ENCODE peak calls at places on chromosomes 13 and 19, in seven cellular contexts. One of them, this sample, is unnamed.

GRCh38 chr19:9309974-9310446 is 372 bp upstream of the ZNF699 start:
- DNase-seq in H9: peak; percentile 95
- DNase-seq in H1: peak; percentile 97
- DNase-seq in neuronal stem cell: no peak
- DNase-seq in mesenchymal stem cell: peak; percentile 92
- DNase-seq in IMR-90: peak; percentile 84
- DNase-seq in trophoblast cell: peak; percentile 87
- DNase-seq in this sample: peak; percentile 97

GRCh38 chr19:37551123-37551993 is 43.2 kb downstream of the ZNF571 start:
- DNase-seq in mesenchymal stem cell: no peak
- DNase-seq in IMR-90: peak; percentile 44
- DNase-seq in trophoblast cell: peak; percentile 90
- DNase-seq in neuronal stem cell: no peak
- DNase-seq in H9: no peak
- DNase-seq in H1: no peak
- DNase-seq in this sample: peak; percentile 62

GRCh38 chr13:93628136-93628535 is 401.5 kb downstream of the GPC6 start:
- DNase-seq in trophoblast cell: no peak
- DNase-seq in mesenchymal stem cell: no peak
- DNase-seq in H9: peak; percentile 38
- DNase-seq in neuronal stem cell: no peak
- DNase-seq in H1: no peak
- DNase-seq in IMR-90: no peak
- DNase-seq in this sample: peak; percentile 41

GRCh38 chr19:3398114-3398899 is 31.9 kb downstream of the NFIC start:
- DNase-seq in IMR-90: peak; percentile 41
- DNase-seq in mesenchymal stem cell: peak; percentile 55
- DNase-seq in H1: no peak
- DNase-seq in trophoblast cell: no peak
- DNase-seq in neuronal stem cell: no peak
- DNase-seq in H9: peak; percentile 51
- DNase-seq in this sample: peak; percentile 39

GRCh38 chr13:99935772-99936171 is 35.8 kb downstream of the ZIC5 start:
- DNase-seq in IMR-90: no peak
- DNase-seq in H1: peak; percentile 60
- DNase-seq in neuronal stem cell: no peak
- DNase-seq in H9: no peak
- DNase-seq in mesenchymal stem cell: no peak
- DNase-seq in trophoblast cell: no peak
- DNase-seq in this sample: peak; percentile 19

GRCh38 chr13:48804836-48805601 is 151.3 kb downstream of the CYSLTR2 start:
- DNase-seq in trophoblast cell: no peak
- DNase-seq in neuronal stem cell: no peak
- DNase-seq in mesenchymal stem cell: peak; percentile 39
- DNase-seq in H1: no peak
- DNase-seq in IMR-90: no peak
- DNase-seq in H9: no peak
- DNase-seq in this sample: no peak

GRCh38 chr13:82867284-82867683 is 1015.0 kb downstream of the SLITRK1 start:
- DNase-seq in mesenchymal stem cell: no peak
- DNase-seq in H9: no peak
- DNase-seq in trophoblast cell: no peak
- DNase-seq in neuronal stem cell: no peak
- DNase-seq in IMR-90: no peak
- DNase-seq in H1: no peak
- DNase-seq in this sample: no peak

GRCh38 chr13:100875392-100876043 is 200.9 kb upstream of the TMTC4 start:
- DNase-seq in H9: no peak
- DNase-seq in trophoblast cell: peak; percentile 23
- DNase-seq in IMR-90: peak; percentile 96
- DNase-seq in neuronal stem cell: no peak
- DNase-seq in mesenchymal stem cell: peak; percentile 92
- DNase-seq in H1: no peak
- DNase-seq in this sample: no peak

GRCh38 chr19:10517361-10517759 is at the start of gene S1PR5:
- DNase-seq in neuronal stem cell: no peak
- DNase-seq in H1: no peak
- DNase-seq in trophoblast cell: no peak
- DNase-seq in IMR-90: no peak
- DNase-seq in mesenchymal stem cell: peak; percentile 62
- DNase-seq in H9: peak; percentile 75
- DNase-seq in this sample: peak; percentile 58

GRCh38 chr19:48190288-48191284 is 20.1 kb downstream of the ZSWIM9 start:
- DNase-seq in H9: peak; percentile 98
- DNase-seq in mesenchymal stem cell: peak; percentile 64
- DNase-seq in neuronal stem cell: no peak
- DNase-seq in IMR-90: peak; percentile 82
- DNase-seq in H1: peak; percentile 91
- DNase-seq in trophoblast cell: peak; percentile 27
- DNase-seq in this sample: peak; percentile 99

GRCh38 chr19:13983213-13983889 is 22.8 kb downstream of the RFX1 start:
- DNase-seq in H1: no peak
- DNase-seq in trophoblast cell: no peak
- DNase-seq in H9: no peak
- DNase-seq in mesenchymal stem cell: no peak
- DNase-seq in neuronal stem cell: no peak
- DNase-seq in IMR-90: no peak
- DNase-seq in this sample: no peak

GRCh38 chr13:102724923-102725322 is 30.1 kb upstream of the METTL21C start:
- DNase-seq in trophoblast cell: peak; percentile 61
- DNase-seq in mesenchymal stem cell: no peak
- DNase-seq in H1: no peak
- DNase-seq in IMR-90: peak; percentile 24
- DNase-seq in H9: no peak
- DNase-seq in neuronal stem cell: no peak
- DNase-seq in this sample: peak; percentile 7

GRCh38 chr13:108859202-108860012 is 230.0 kb downstream of the MYO16 start:
- DNase-seq in IMR-90: peak; percentile 92
- DNase-seq in mesenchymal stem cell: peak; percentile 89
- DNase-seq in H9: no peak
- DNase-seq in trophoblast cell: peak; percentile 52
- DNase-seq in neuronal stem cell: no peak
- DNase-seq in H1: no peak
- DNase-seq in this sample: peak; percentile 59

GRCh38 chr13:114325729-114326128 is 11.4 kb downstream of the CHAMP1 start:
- DNase-seq in mesenchymal stem cell: no peak
- DNase-seq in neuronal stem cell: no peak
- DNase-seq in IMR-90: no peak
- DNase-seq in H1: no peak
- DNase-seq in trophoblast cell: no peak
- DNase-seq in H9: no peak
- DNase-seq in this sample: no peak

GRCh38 chr13:71864981-71865857 is 1.8 kb downstream of the DACH1 start:
- DNase-seq in trophoblast cell: no peak
- DNase-seq in neuronal stem cell: no peak
- DNase-seq in mesenchymal stem cell: peak; percentile 34
- DNase-seq in H9: peak; percentile 41
- DNase-seq in H1: peak; percentile 69
- DNase-seq in IMR-90: no peak
- DNase-seq in this sample: peak; percentile 12

GRCh38 chr19:11499890-11500420 is 5.7 kb downstream of the ZNF653 start:
- DNase-seq in IMR-90: no peak
- DNase-seq in H1: no peak
- DNase-seq in H9: no peak
- DNase-seq in mesenchymal stem cell: no peak
- DNase-seq in trophoblast cell: no peak
- DNase-seq in neuronal stem cell: no peak
- DNase-seq in this sample: no peak

GRCh38 chr13:27504541-27504940 is 54.2 kb upstream of the MTIF3 start:
- DNase-seq in H1: no peak
- DNase-seq in neuronal stem cell: no peak
- DNase-seq in H9: no peak
- DNase-seq in mesenchymal stem cell: no peak
- DNase-seq in IMR-90: no peak
- DNase-seq in trophoblast cell: no peak
- DNase-seq in this sample: no peak

GRCh38 chr13:30145709-30146367 is 161.5 kb downstream of the KATNAL1 start:
- DNase-seq in neuronal stem cell: no peak
- DNase-seq in IMR-90: no peak
- DNase-seq in H9: no peak
- DNase-seq in trophoblast cell: no peak
- DNase-seq in mesenchymal stem cell: no peak
- DNase-seq in H1: no peak
- DNase-seq in this sample: no peak

GRCh38 chr13:53821632-53822031 is 793.0 kb downstream of the OLFM4 start:
- DNase-seq in trophoblast cell: no peak
- DNase-seq in mesenchymal stem cell: no peak
- DNase-seq in neuronal stem cell: no peak
- DNase-seq in H9: no peak
- DNase-seq in IMR-90: no peak
- DNase-seq in H1: no peak
- DNase-seq in this sample: no peak

GRCh38 chr19:14550201-14550754 is 20.9 kb downstream of the TECR start:
- DNase-seq in H9: no peak
- DNase-seq in neuronal stem cell: no peak
- DNase-seq in mesenchymal stem cell: no peak
- DNase-seq in trophoblast cell: peak; percentile 73
- DNase-seq in H1: no peak
- DNase-seq in IMR-90: no peak
- DNase-seq in this sample: no peak

GRCh38 chr13:32825481-32825880 is 190.7 kb upstream of the KL start:
- DNase-seq in neuronal stem cell: no peak
- DNase-seq in H9: no peak
- DNase-seq in IMR-90: no peak
- DNase-seq in trophoblast cell: no peak
- DNase-seq in mesenchymal stem cell: no peak
- DNase-seq in H1: no peak
- DNase-seq in this sample: no peak

GRCh38 chr19:6273701-6274601 is 5.8 kb downstream of the MLLT1 start:
- DNase-seq in trophoblast cell: no peak
- DNase-seq in mesenchymal stem cell: peak; percentile 97
- DNase-seq in H1: no peak
- DNase-seq in H9: no peak
- DNase-seq in IMR-90: peak; percentile 88
- DNase-seq in neuronal stem cell: no peak
- DNase-seq in this sample: no peak

GRCh38 chr19:6402834-6403608 is 10.1 kb upstream of the GTF2F1 start:
- DNase-seq in neuronal stem cell: no peak
- DNase-seq in mesenchymal stem cell: no peak
- DNase-seq in H1: no peak
- DNase-seq in trophoblast cell: no peak
- DNase-seq in H9: no peak
- DNase-seq in IMR-90: peak; percentile 52
- DNase-seq in this sample: no peak

GRCh38 chr13:40505196-40505595 is 161.2 kb downstream of the FOXO1 start:
- DNase-seq in IMR-90: no peak
- DNase-seq in H1: no peak
- DNase-seq in neuronal stem cell: no peak
- DNase-seq in H9: no peak
- DNase-seq in trophoblast cell: no peak
- DNase-seq in mesenchymal stem cell: no peak
- DNase-seq in this sample: no peak

GRCh38 chr19:38394488-38394887 is 6.0 kb downstream of the SPRED3 start:
- DNase-seq in neuronal stem cell: no peak
- DNase-seq in H9: peak; percentile 98
- DNase-seq in trophoblast cell: no peak
- DNase-seq in IMR-90: no peak
- DNase-seq in mesenchymal stem cell: no peak
- DNase-seq in H1: peak; percentile 95
- DNase-seq in this sample: peak; percentile 95

GRCh38 chr19:21143846-21144245 is 2.0 kb downstream of the ZNF431 start:
- DNase-seq in trophoblast cell: peak; percentile 80
- DNase-seq in mesenchymal stem cell: peak; percentile 3
- DNase-seq in neuronal stem cell: no peak
- DNase-seq in H1: no peak
- DNase-seq in H9: no peak
- DNase-seq in IMR-90: no peak
- DNase-seq in this sample: no peak

GRCh38 chr19:6210721-6211600 is 68.8 kb downstream of the MLLT1 start:
- DNase-seq in trophoblast cell: no peak
- DNase-seq in neuronal stem cell: no peak
- DNase-seq in H1: no peak
- DNase-seq in mesenchymal stem cell: no peak
- DNase-seq in H9: no peak
- DNase-seq in IMR-90: no peak
- DNase-seq in this sample: no peak

GRCh38 chr13:95323930-95324662 is 22.8 kb upstream of the ABCC4 start:
- DNase-seq in mesenchymal stem cell: no peak
- DNase-seq in IMR-90: no peak
- DNase-seq in H9: no peak
- DNase-seq in H1: no peak
- DNase-seq in neuronal stem cell: no peak
- DNase-seq in trophoblast cell: no peak
- DNase-seq in this sample: peak; percentile 18

GRCh38 chr13:20118268-20119140 is 42.3 kb downstream of the GJA3 start:
- DNase-seq in IMR-90: no peak
- DNase-seq in neuronal stem cell: no peak
- DNase-seq in trophoblast cell: peak; percentile 45
- DNase-seq in mesenchymal stem cell: peak; percentile 48
- DNase-seq in H9: peak; percentile 70
- DNase-seq in H1: no peak
- DNase-seq in this sample: peak; percentile 57

GRCh38 chr19:39679791-39680168 is 24.1 kb downstream of the LGALS16 start:
- DNase-seq in trophoblast cell: no peak
- DNase-seq in neuronal stem cell: no peak
- DNase-seq in H1: no peak
- DNase-seq in mesenchymal stem cell: no peak
- DNase-seq in H9: no peak
- DNase-seq in IMR-90: no peak
- DNase-seq in this sample: no peak

GRCh38 chr19:50413531-50413930 is 5.2 kb upstream of the SPIB start:
- DNase-seq in mesenchymal stem cell: no peak
- DNase-seq in H9: no peak
- DNase-seq in trophoblast cell: no peak
- DNase-seq in H1: no peak
- DNase-seq in neuronal stem cell: no peak
- DNase-seq in IMR-90: no peak
- DNase-seq in this sample: no peak
- H4K8ac ChIP-seq in mesenchymal stem cell: no peak overlapping the region
- H4K8ac ChIP-seq in H9: no peak overlapping the region
- H4K8ac ChIP-seq in trophoblast cell: no peak overlapping the region
- H4K8ac ChIP-seq in H1: no peak overlapping the region
- H4K8ac ChIP-seq in neuronal stem cell: no peak overlapping the region
- H4K8ac ChIP-seq in IMR-90: no peak overlapping the region
- H4K8ac ChIP-seq in this sample: no peak overlapping the region

GRCh38 chr19:29667390-29667783 is 2.1 kb downstream of the PLEKHF1 start:
- DNase-seq in mesenchymal stem cell: no peak
- DNase-seq in trophoblast cell: no peak
- DNase-seq in IMR-90: no peak
- DNase-seq in H1: no peak
- DNase-seq in H9: no peak
- DNase-seq in neuronal stem cell: no peak
- DNase-seq in this sample: no peak
- H4K8ac ChIP-seq in mesenchymal stem cell: no peak overlapping the region
- H4K8ac ChIP-seq in trophoblast cell: no peak overlapping the region
- H4K8ac ChIP-seq in IMR-90: no peak overlapping the region
- H4K8ac ChIP-seq in H1: no peak overlapping the region
- H4K8ac ChIP-seq in H9: no peak overlapping the region
- H4K8ac ChIP-seq in neuronal stem cell: no peak overlapping the region
- H4K8ac ChIP-seq in this sample: no peak overlapping the region

GRCh38 chr19:55637534-55637933 is 3.3 kb upstream of the ZNF580 start:
- DNase-seq in IMR-90: no peak
- DNase-seq in H1: no peak
- DNase-seq in mesenchymal stem cell: no peak
- DNase-seq in H9: no peak
- DNase-seq in neuronal stem cell: no peak
- DNase-seq in trophoblast cell: no peak
- DNase-seq in this sample: no peak
- H4K8ac ChIP-seq in IMR-90: no peak overlapping the region
- H4K8ac ChIP-seq in H1: no peak overlapping the region
- H4K8ac ChIP-seq in mesenchymal stem cell: no peak overlapping the region
- H4K8ac ChIP-seq in H9: no peak overlapping the region
- H4K8ac ChIP-seq in neuronal stem cell: no peak overlapping the region
- H4K8ac ChIP-seq in trophoblast cell: no peak overlapping the region
- H4K8ac ChIP-seq in this sample: no peak overlapping the region

GRCh38 chr19:17268754-17269153 is 1.5 kb downstream of the BABAM1 start:
- DNase-seq in mesenchymal stem cell: no peak
- DNase-seq in H9: no peak
- DNase-seq in trophoblast cell: no peak
- DNase-seq in IMR-90: no peak
- DNase-seq in neuronal stem cell: no peak
- DNase-seq in H1: no peak
- DNase-seq in this sample: no peak
- H4K8ac ChIP-seq in mesenchymal stem cell: no peak overlapping the region
- H4K8ac ChIP-seq in H9: no peak overlapping the region
- H4K8ac ChIP-seq in trophoblast cell: no peak overlapping the region
- H4K8ac ChIP-seq in IMR-90: no peak overlapping the region
- H4K8ac ChIP-seq in neuronal stem cell: no peak overlapping the region
- H4K8ac ChIP-seq in H1: no peak overlapping the region
- H4K8ac ChIP-seq in this sample: no peak overlapping the region

This sample was measured in mesendoderm.